ENCODE peak calls at places on chromosomes 12 and 14, in four cellular contexts. One of them, this sample, is unnamed.
A peak's percentile ranks its signal among the peaks of the same experiment; 100 is the strongest.

GRCh38 chr12:108526482-108527234 is 11.6 kb downstream of the FICD start:
- DNase-seq in body of pancreas: no peak
- DNase-seq in CD8-positive, alpha-beta T cell: no peak
- DNase-seq in left lung: no peak
- DNase-seq in this sample: no peak

GRCh38 chr12:50390284-50390683 is 6.1 kb downstream of the FAM186A start:
- DNase-seq in body of pancreas: no peak
- DNase-seq in CD8-positive, alpha-beta T cell: no peak
- DNase-seq in left lung: no peak
- DNase-seq in this sample: no peak

GRCh38 chr14:26286066-26286791 is 311.6 kb downstream of the NOVA1 start:
- DNase-seq in body of pancreas: no peak
- DNase-seq in CD8-positive, alpha-beta T cell: no peak
- DNase-seq in left lung: no peak
- DNase-seq in this sample: no peak

GRCh38 chr14:93706360-93706955 is 81.8 kb downstream of the PRIMA1 start:
- DNase-seq in body of pancreas: no peak
- DNase-seq in CD8-positive, alpha-beta T cell: no peak
- DNase-seq in left lung: no peak
- DNase-seq in this sample: no peak

GRCh38 chr14:99143793-99144192 is 128.2 kb downstream of the BCL11B start:
- DNase-seq in body of pancreas: no peak
- DNase-seq in CD8-positive, alpha-beta T cell: no peak
- DNase-seq in left lung: no peak
- DNase-seq in this sample: peak; percentile 23

GRCh38 chr12:90246673-90247072 is 538.0 kb upstream of the ATP2B1 start:
- DNase-seq in body of pancreas: no peak
- DNase-seq in CD8-positive, alpha-beta T cell: no peak
- DNase-seq in left lung: no peak
- DNase-seq in this sample: no peak

GRCh38 chr14:104510794-104511611 is 68.6 kb upstream of the C14orf180 start:
- DNase-seq in body of pancreas: no peak
- DNase-seq in CD8-positive, alpha-beta T cell: no peak
- DNase-seq in left lung: no peak
- DNase-seq in this sample: no peak

GRCh38 chr12:19912996-19913395 is 455.3 kb upstream of the PDE3A start:
- DNase-seq in body of pancreas: no peak
- DNase-seq in CD8-positive, alpha-beta T cell: no peak
- DNase-seq in left lung: no peak
- DNase-seq in this sample: no peak

GRCh38 chr12:53224897-53225634 is 6.9 kb downstream of the RARG start:
- DNase-seq in body of pancreas: no peak
- DNase-seq in CD8-positive, alpha-beta T cell: no peak
- DNase-seq in left lung: no peak
- DNase-seq in this sample: no peak

GRCh38 chr12:78040111-78040510 is 209.4 kb downstream of the NAV3 start:
- DNase-seq in body of pancreas: no peak
- DNase-seq in CD8-positive, alpha-beta T cell: no peak
- DNase-seq in left lung: no peak
- DNase-seq in this sample: no peak

GRCh38 chr12:120588948-120589930 is 8.0 kb upstream of the POP5 start:
- DNase-seq in body of pancreas: no peak
- DNase-seq in CD8-positive, alpha-beta T cell: no peak
- DNase-seq in left lung: peak; percentile 70
- DNase-seq in this sample: no peak

GRCh38 chr14:72942934-72943333 is 16.7 kb downstream of the DCAF4 start:
- DNase-seq in body of pancreas: no peak
- DNase-seq in CD8-positive, alpha-beta T cell: no peak
- DNase-seq in left lung: no peak
- DNase-seq in this sample: no peak

GRCh38 chr14:92880851-92881250 is 42.1 kb upstream of the CHGA start:
- DNase-seq in body of pancreas: peak; percentile 66
- DNase-seq in CD8-positive, alpha-beta T cell: no peak
- DNase-seq in left lung: no peak
- DNase-seq in this sample: no peak

GRCh38 chr12:124428136-124428791 is 133.4 kb downstream of the RFLNA start:
- DNase-seq in body of pancreas: peak; percentile 73
- DNase-seq in CD8-positive, alpha-beta T cell: no peak
- DNase-seq in left lung: no peak
- DNase-seq in this sample: no peak

GRCh38 chr14:35600253-35600652 is 66.3 kb downstream of the INSM2 start:
- DNase-seq in body of pancreas: no peak
- DNase-seq in CD8-positive, alpha-beta T cell: no peak
- DNase-seq in left lung: no peak
- DNase-seq in this sample: no peak

GRCh38 chr14:83733670-83734069 is 1796.3 kb upstream of the FLRT2 start:
- DNase-seq in body of pancreas: no peak
- DNase-seq in CD8-positive, alpha-beta T cell: no peak
- DNase-seq in left lung: no peak
- DNase-seq in this sample: no peak

GRCh38 chr12:111218499-111218898 is 150.4 kb downstream of the PHETA1 start:
- DNase-seq in body of pancreas: no peak
- DNase-seq in CD8-positive, alpha-beta T cell: no peak
- DNase-seq in left lung: no peak
- DNase-seq in this sample: no peak

GRCh38 chr12:56930241-56930640 is 4.0 kb downstream of the SDR9C7 start:
- DNase-seq in body of pancreas: no peak
- DNase-seq in CD8-positive, alpha-beta T cell: no peak
- DNase-seq in left lung: no peak
- DNase-seq in this sample: no peak

GRCh38 chr14:21525995-21526671 is at the start of gene SALL2:
- DNase-seq in body of pancreas: peak; percentile 83
- DNase-seq in CD8-positive, alpha-beta T cell: peak; percentile 58
- DNase-seq in left lung: peak; percentile 85
- DNase-seq in this sample: peak; percentile 72

GRCh38 chr14:35534130-35534883 is at the start of gene INSM2:
- DNase-seq in body of pancreas: no peak
- DNase-seq in CD8-positive, alpha-beta T cell: no peak
- DNase-seq in left lung: peak; percentile 74
- DNase-seq in this sample: no peak

GRCh38 chr14:104749958-104750529 is 2.9 kb upstream of the SIVA1 start:
- DNase-seq in body of pancreas: no peak
- DNase-seq in CD8-positive, alpha-beta T cell: no peak
- DNase-seq in left lung: peak; percentile 34
- DNase-seq in this sample: no peak

GRCh38 chr14:69571879-69572633 is 2.6 kb downstream of the CCDC177 start:
- DNase-seq in body of pancreas: peak; percentile 39
- DNase-seq in CD8-positive, alpha-beta T cell: no peak
- DNase-seq in left lung: peak; percentile 76
- DNase-seq in this sample: no peak

GRCh38 chr12:29207120-29207519 is 58.0 kb downstream of the FAR2 start:
- DNase-seq in body of pancreas: peak; percentile 21
- DNase-seq in CD8-positive, alpha-beta T cell: no peak
- DNase-seq in left lung: no peak
- DNase-seq in this sample: no peak

GRCh38 chr12:29102739-29103138 is 46.3 kb upstream of the FAR2 start:
- DNase-seq in body of pancreas: no peak
- DNase-seq in CD8-positive, alpha-beta T cell: no peak
- DNase-seq in left lung: no peak
- DNase-seq in this sample: no peak

GRCh38 chr12:107545737-107546363 is 139.7 kb upstream of the PWP1 start:
- DNase-seq in body of pancreas: no peak
- DNase-seq in CD8-positive, alpha-beta T cell: no peak
- DNase-seq in left lung: no peak
- DNase-seq in this sample: no peak

GRCh38 chr14:32623300-32624093 is 294.4 kb downstream of the AKAP6 start:
- DNase-seq in body of pancreas: no peak
- DNase-seq in CD8-positive, alpha-beta T cell: no peak
- DNase-seq in left lung: no peak
- DNase-seq in this sample: no peak

GRCh38 chr12:110012137-110012536 is 12.9 kb downstream of the ANKRD13A start:
- DNase-seq in body of pancreas: no peak
- DNase-seq in CD8-positive, alpha-beta T cell: no peak
- DNase-seq in left lung: no peak
- DNase-seq in this sample: no peak

GRCh38 chr12:75528272-75528671 is 16.9 kb upstream of the KRR1 start:
- DNase-seq in body of pancreas: no peak
- DNase-seq in CD8-positive, alpha-beta T cell: no peak
- DNase-seq in left lung: no peak
- DNase-seq in this sample: no peak

GRCh38 chr12:80273144-80273543 is 170.9 kb upstream of the PTPRQ start:
- DNase-seq in body of pancreas: no peak
- DNase-seq in CD8-positive, alpha-beta T cell: no peak
- DNase-seq in left lung: no peak
- DNase-seq in this sample: no peak

GRCh38 chr12:120230326-120230973 is 29.5 kb upstream of the RPLP0 start:
- DNase-seq in body of pancreas: peak; percentile 68
- DNase-seq in CD8-positive, alpha-beta T cell: no peak
- DNase-seq in left lung: no peak
- DNase-seq in this sample: peak; percentile 92

GRCh38 chr12:106978035-106978800 is 8.7 kb downstream of the MTERF2 start:
- DNase-seq in body of pancreas: peak; percentile 68
- DNase-seq in CD8-positive, alpha-beta T cell: no peak
- DNase-seq in left lung: no peak
- DNase-seq in this sample: no peak

GRCh38 chr12:113899844-113900471 is 66.2 kb downstream of the RBM19 start:
- DNase-seq in body of pancreas: peak; percentile 63
- DNase-seq in CD8-positive, alpha-beta T cell: no peak
- DNase-seq in left lung: no peak
- DNase-seq in this sample: no peak

GRCh38 chr14:91693342-91693741 is 38.5 kb downstream of the CATSPERB start:
- DNase-seq in body of pancreas: peak; percentile 12
- DNase-seq in CD8-positive, alpha-beta T cell: no peak
- DNase-seq in left lung: no peak
- DNase-seq in this sample: no peak

GRCh38 chr12:119154435-119154818 is 24.3 kb upstream of the HSPB8 start:
- DNase-seq in body of pancreas: no peak
- DNase-seq in CD8-positive, alpha-beta T cell: no peak
- DNase-seq in left lung: no peak
- DNase-seq in this sample: no peak

GRCh38 chr14:58547649-58548048 is 90.1 kb upstream of the DACT1 start:
- DNase-seq in body of pancreas: no peak
- DNase-seq in CD8-positive, alpha-beta T cell: no peak
- DNase-seq in left lung: no peak
- DNase-seq in this sample: no peak

GRCh38 chr14:68789002-68789797 is 3.7 kb downstream of the ZFP36L1 start:
- DNase-seq in body of pancreas: peak; percentile 91
- DNase-seq in CD8-positive, alpha-beta T cell: peak; percentile 77
- DNase-seq in left lung: peak; percentile 93
- DNase-seq in this sample: peak; percentile 81

GRCh38 chr14:95521001-95521400 is 4.6 kb upstream of the SYNE3 start:
- DNase-seq in body of pancreas: no peak
- DNase-seq in CD8-positive, alpha-beta T cell: no peak
- DNase-seq in left lung: no peak
- DNase-seq in this sample: no peak

GRCh38 chr14:95519699-95520098 is 3.2 kb upstream of the SYNE3 start:
- DNase-seq in body of pancreas: peak; percentile 69
- DNase-seq in CD8-positive, alpha-beta T cell: peak; percentile 64
- DNase-seq in left lung: peak; percentile 82
- DNase-seq in this sample: peak; percentile 87

GRCh38 chr14:95522116-95522515 is 5.7 kb upstream of the SYNE3 start:
- DNase-seq in body of pancreas: no peak
- DNase-seq in CD8-positive, alpha-beta T cell: no peak
- DNase-seq in left lung: no peak
- DNase-seq in this sample: no peak

GRCh38 chr14:95518045-95518751 is 1.7 kb upstream of the SYNE3 start:
- DNase-seq in body of pancreas: no peak
- DNase-seq in CD8-positive, alpha-beta T cell: no peak
- DNase-seq in left lung: no peak
- DNase-seq in this sample: no peak

DNA sequence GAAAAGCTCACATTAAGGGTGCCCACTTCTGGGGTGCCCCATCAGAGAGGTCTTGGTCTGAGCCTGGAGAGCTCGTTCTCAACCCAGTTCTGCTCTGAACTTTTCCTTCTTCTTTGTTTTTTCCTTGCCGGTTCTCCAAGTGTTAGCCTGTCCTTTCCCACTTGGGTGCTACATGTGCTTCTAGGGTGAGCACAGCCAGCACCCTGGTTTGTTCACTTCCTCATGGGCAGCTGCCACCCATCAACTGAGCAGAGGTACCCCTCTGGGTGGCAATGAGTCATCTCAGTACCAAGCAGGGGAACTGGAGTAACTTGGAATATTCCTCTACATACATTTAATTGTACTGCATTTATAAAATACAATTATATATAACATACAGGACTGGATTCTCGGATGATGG is 3.9 kb upstream of the SYNE3 start:
- DNase-seq in body of pancreas: peak; percentile 55
- DNase-seq in CD8-positive, alpha-beta T cell: no peak
- DNase-seq in left lung: no peak
- DNase-seq in this sample: no peak
- H3K4me1 ChIP-seq in body of pancreas: peaks cover 41% of the 10 kb centered on the region
- H3K4me1 ChIP-seq in CD8-positive, alpha-beta T cell: peaks cover 87% of the 10 kb centered on the region
- H3K4me1 ChIP-seq in left lung: peaks cover 46% of the 10 kb centered on the region
- H3K4me1 ChIP-seq in this sample: peaks cover 73% of the 10 kb centered on the region

GRCh38 chr14:31489680-31490079 is 1.8 kb upstream of the GPR33 start:
- DNase-seq in body of pancreas: no peak
- DNase-seq in CD8-positive, alpha-beta T cell: no peak
- DNase-seq in left lung: no peak
- DNase-seq in this sample: no peak

GRCh38 chr14:31487891-31488290 is at the start of gene GPR33:
- DNase-seq in body of pancreas: no peak
- DNase-seq in CD8-positive, alpha-beta T cell: no peak
- DNase-seq in left lung: no peak
- DNase-seq in this sample: no peak

GRCh38 chr14:31492759-31493498 is 5.1 kb upstream of the GPR33 start:
- DNase-seq in body of pancreas: no peak
- DNase-seq in CD8-positive, alpha-beta T cell: no peak
- DNase-seq in left lung: no peak
- DNase-seq in this sample: no peak
- H3K4me1 ChIP-seq in body of pancreas: no peaks in the 10 kb centered on the region
- H3K4me1 ChIP-seq in CD8-positive, alpha-beta T cell: no peaks in the 10 kb centered on the region
- H3K4me1 ChIP-seq in left lung: no peaks in the 10 kb centered on the region
- H3K4me1 ChIP-seq in this sample: no peaks in the 10 kb centered on the region

GRCh38 chr14:103123634-103124500 is 606 bp downstream of the TNFAIP2 start:
- DNase-seq in body of pancreas: no peak
- DNase-seq in CD8-positive, alpha-beta T cell: no peak
- DNase-seq in left lung: peak; percentile 90
- DNase-seq in this sample: no peak
- H3K4me1 ChIP-seq in body of pancreas: peaks cover 76% of the 10 kb centered on the region
- H3K4me1 ChIP-seq in CD8-positive, alpha-beta T cell: no peaks in the 10 kb centered on the region
- H3K4me1 ChIP-seq in left lung: peaks cover 23% of the 10 kb centered on the region
- H3K4me1 ChIP-seq in this sample: peaks cover 39% of the 10 kb centered on the region

DNA sequence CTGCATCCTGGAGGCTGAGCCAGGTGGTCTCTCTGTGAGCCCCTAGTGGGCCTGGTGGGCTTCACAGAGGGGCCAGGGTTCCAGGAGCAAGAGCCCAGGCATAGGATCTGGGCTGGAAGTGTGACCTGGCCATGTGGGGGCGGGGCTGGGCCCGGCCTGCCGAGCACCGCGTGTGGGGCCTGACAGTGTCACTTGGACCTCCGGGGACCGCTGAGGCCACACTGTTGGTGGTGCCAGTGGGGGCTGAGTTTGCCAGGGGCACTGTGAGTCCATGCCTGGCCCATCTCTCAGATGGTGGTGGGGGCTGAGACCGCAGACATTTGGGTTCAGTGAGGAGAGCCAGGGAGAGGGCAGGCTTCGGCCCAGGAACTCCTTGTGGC is 5.2 kb downstream of the FBRSL1 start:
- DNase-seq in body of pancreas: no peak
- DNase-seq in CD8-positive, alpha-beta T cell: no peak
- DNase-seq in left lung: no peak
- DNase-seq in this sample: no peak
- H3K4me1 ChIP-seq in body of pancreas: peaks cover 89% of the 10 kb centered on the region
- H3K4me1 ChIP-seq in CD8-positive, alpha-beta T cell: peaks cover 83% of the 10 kb centered on the region
- H3K4me1 ChIP-seq in left lung: peaks cover 19% of the 10 kb centered on the region
- H3K4me1 ChIP-seq in this sample: no peaks in the 10 kb centered on the region

GRCh38 chr12:54961190-54961589 is 23.4 kb downstream of the TESPA1 start:
- DNase-seq in body of pancreas: no peak
- DNase-seq in CD8-positive, alpha-beta T cell: no peak
- DNase-seq in left lung: no peak
- DNase-seq in this sample: no peak
- H3K4me1 ChIP-seq in body of pancreas: no peaks in the 10 kb centered on the region
- H3K4me1 ChIP-seq in CD8-positive, alpha-beta T cell: peaks cover 69% of the 10 kb centered on the region
- H3K4me1 ChIP-seq in left lung: no peaks in the 10 kb centered on the region
- H3K4me1 ChIP-seq in this sample: no peaks in the 10 kb centered on the region

This sample was measured in RWPE2.